ENCODE peak calls at places on chromosomes 4 and X, in four cellular contexts. W, F, S and R are unnamed samples.

GRCh38 chr4:169341490-169341889 is 70.7 kb upstream of the SH3RF1 start:
- DNase-seq in W (no peak), F (no peak), S (peak), R (no peak)

GRCh38 chrX:7515681-7516413 is 327.1 kb upstream of the VCX start:
- DNase-seq in W (no peak), F (no peak), S (no peak), R (no peak)

GRCh38 chrX:139209342-139209741 is 321.2 kb upstream of the F9 start:
- DNase-seq in W (no peak), F (no peak), S (no peak), R (no peak)

GRCh38 chr4:149166886-149167285 is 648.8 kb downstream of the IQCM start:
- DNase-seq in W (no peak), F (no peak), S (no peak), R (no peak)

GRCh38 chr4:140084426-140084825 is 69.6 kb downstream of the MAML3 start:
- DNase-seq in W (no peak), F (no peak), S (no peak), R (no peak)

GRCh38 chr4:140800686-140801085 is 44.5 kb upstream of the TBC1D9 start:
- DNase-seq in W (no peak), F (no peak), S (no peak), R (no peak)

GRCh38 chrX:40318796-40319195 is 221.0 kb upstream of the BCOR start:
- DNase-seq in W (no peak), F (no peak), S (no peak), R (no peak)

GRCh38 chr4:139568206-139568969 is 12.4 kb upstream of the SETD7 start:
- DNase-seq in W (no peak), F (no peak), S (no peak), R (no peak)

GRCh38 chr4:8285976-8286718 is 16.6 kb downstream of the HTRA3 start:
- DNase-seq in W (peak), F (no peak), S (no peak), R (no peak)

GRCh38 chr4:8497762-8498161 is 57.2 kb downstream of the TRMT44 start:
- DNase-seq in W (no peak), F (no peak), S (no peak), R (no peak)

GRCh38 chrX:128698528-128698927 is 646.3 kb upstream of the ACTRT1 start:
- DNase-seq in W (no peak), F (no peak), S (no peak), R (no peak)

GRCh38 chrX:39961441-39961840 is 136.3 kb downstream of the BCOR start:
- DNase-seq in W (no peak), F (no peak), S (no peak), R (no peak)

GRCh38 chr4:89108068-89108467 is 3.3 kb upstream of the TIGD2 start:
- DNase-seq in W (no peak), F (no peak), S (peak), R (no peak)

GRCh38 chr4:80295331-80295730 is 28.9 kb downstream of the FGF5 start:
- DNase-seq in W (no peak), F (no peak), S (no peak), R (no peak)

GRCh38 chrX:39874202-39874816 is 223.4 kb downstream of the BCOR start:
- DNase-seq in W (no peak), F (peak), S (peak), R (no peak)

GRCh38 chrX:109740076-109740809 is 7.2 kb upstream of the ACSL4 start:
- DNase-seq in W (no peak), F (no peak), S (no peak), R (no peak)

GRCh38 chrX:73214366-73215094 is at the start of gene NAP1L2:
- DNase-seq in W (peak), F (peak), S (peak), R (peak)

GRCh38 chrX:93585661-93586060 is 87.7 kb downstream of the NAP1L3 start:
- DNase-seq in W (no peak), F (no peak), S (no peak), R (no peak)

GRCh38 chrX:57915680-57916079 is 5.4 kb upstream of the ZXDA start:
- DNase-seq in W (no peak), F (no peak), S (no peak), R (no peak)

GRCh38 chr4:128516568-128516967 is 229.0 kb upstream of the PGRMC2 start:
- DNase-seq in W (no peak), F (no peak), S (peak), R (no peak)

GRCh38 chrX:135973025-135973547 is 702 bp downstream of the MMGT1 start:
- DNase-seq in W (no peak), F (peak), S (peak), R (no peak)

GRCh38 chrX:50081282-50081955 is 119.4 kb downstream of the AKAP4 start:
- DNase-seq in W (peak), F (no peak), S (peak), R (no peak)

GRCh38 chr4:123603165-123603564 is 206.6 kb downstream of the SPRY1 start:
- DNase-seq in W (no peak), F (no peak), S (no peak), R (no peak)

GRCh38 chr4:94305468-94306225 is 37.0 kb downstream of the HPGDS start:
- DNase-seq in W (no peak), F (no peak), S (no peak), R (no peak)

GRCh38 chr4:94304365-94304971 is 38.2 kb downstream of the HPGDS start:
- DNase-seq in W (no peak), F (peak), S (peak), R (no peak)

GRCh38 chr4:42904986-42905385 is 12.5 kb downstream of the GRXCR1 start:
- DNase-seq in W (no peak), F (no peak), S (no peak), R (no peak)

GRCh38 chr4:122826596-122827257 is at the start of gene FGF2:
- DNase-seq in W (peak), F (no peak), S (peak), R (no peak)

GRCh38 chr4:137124278-137124932 is 407.9 kb downstream of the PCDH18 start:
- DNase-seq in W (no peak), F (no peak), S (peak), R (peak)

GRCh38 chrX:110806145-110806544 is 10.5 kb upstream of the CHRDL1 start:
- DNase-seq in W (no peak), F (no peak), S (no peak), R (no peak)

GRCh38 chrX:48498374-48498809 is 10.4 kb upstream of the PORCN start:
- DNase-seq in W (no peak), F (no peak), S (no peak), R (no peak)

GRCh38 chrX:112641449-112641848 is 38.3 kb downstream of the LHFPL1 start:
- DNase-seq in W (no peak), F (no peak), S (peak), R (no peak)

GRCh38 chr4:8760561-8760960 is 111.1 kb downstream of the HMX1 start:
- DNase-seq in W (no peak), F (no peak), S (no peak), R (no peak)

GRCh38 chr4:114264452-114264851 is 285.0 kb upstream of the ARSJ start:
- DNase-seq in W (no peak), F (no peak), S (no peak), R (no peak)

GRCh38 chrX:154734101-154734781 is 16.6 kb downstream of the GAB3 start:
- DNase-seq in W (no peak), F (peak), S (no peak), R (no peak)

GRCh38 chr4:168291242-168291641 is 27.3 kb downstream of the DDX60 start:
- DNase-seq in W (no peak), F (no peak), S (no peak), R (no peak)

GRCh38 chr4:113901994-113902787 is 77.3 kb downstream of the ARSJ start:
- DNase-seq in W (no peak), F (peak), S (no peak), R (no peak)

GRCh38 chr4:138982754-138983153 is 32.8 kb upstream of the NOCT start:
- DNase-seq in W (no peak), F (no peak), S (no peak), R (no peak)

GRCh38 chrX:114584434-114584943 is 603 bp downstream of the HTR2C start:
- DNase-seq in W (no peak), F (no peak), S (no peak), R (no peak)